ENCODE peak calls at places on chromosomes 11 and 22, in six cellular contexts. D is prostate gland, C is heart left ventricle, T is A549, K is vagina, G is H1. Y is an unnamed sample. For H3K9me3, the result is how much of the 10 kb centered on the place peaks cover.

GRCh38 chr11:92886243-92886905 is 83.1 kb upstream of the MTNR1B start:
- DNase-seq in D (peak), C (no peak), T (peak), K (no peak), G (no peak), Y (no peak)

GRCh38 chr11:106457727-106458126 is 380.3 kb downstream of the AASDHPPT start:
- DNase-seq in D (no peak), C (no peak), T (peak), K (no peak), G (no peak), Y (no peak)

GRCh38 chr11:3164540-3165151 is 464 bp downstream of the OSBPL5 start:
- DNase-seq in D (no peak), C (peak), T (no peak), K (no peak), G (no peak), Y (no peak)

GRCh38 chr11:107591098-107591445 is at the start of gene ELMOD1:
- DNase-seq in D (no peak), C (peak), T (peak), K (no peak), G (no peak), Y (no peak)

GRCh38 chr11:59918987-59919589 is 19.1 kb upstream of the OOSP1 start:
- DNase-seq in D (no peak), C (no peak), T (peak), K (no peak), G (no peak), Y (no peak)

GRCh38 chr11:47923667-47924066 is 56.7 kb upstream of the PTPRJ start:
- DNase-seq in D (peak), C (peak), T (no peak), K (no peak), G (no peak), Y (no peak)

GRCh38 chr22:26447594-26448329 is 18.7 kb downstream of the ASPHD2 start:
- DNase-seq in D (no peak), C (no peak), T (no peak), K (no peak), G (no peak), Y (no peak)

GRCh38 chr22:17375914-17376614 is 6.8 kb downstream of the CECR2 start:
- DNase-seq in D (no peak), C (no peak), T (no peak), K (no peak), G (no peak), Y (no peak)

GRCh38 chr11:45106006-45106405 is 40.4 kb upstream of the PRDM11 start:
- DNase-seq in D (no peak), C (no peak), T (no peak), K (no peak), G (no peak), Y (no peak)

GRCh38 chr11:75968021-75968685 is 153.1 kb downstream of the UVRAG start:
- DNase-seq in D (no peak), C (no peak), T (no peak), K (no peak), G (no peak), Y (no peak)

GRCh38 chr11:94728541-94728940 is 39.6 kb upstream of the AMOTL1 start:
- DNase-seq in D (no peak), C (no peak), T (no peak), K (no peak), G (no peak), Y (no peak)

GRCh38 chr22:32389685-32390084 is 22.4 kb downstream of the RTCB start:
- DNase-seq in D (no peak), C (no peak), T (peak), K (no peak), G (no peak), Y (no peak)

GRCh38 chr11:58731819-58732218 is at the start of gene GLYAT:
- DNase-seq in D (no peak), C (no peak), T (no peak), K (no peak), G (no peak), Y (no peak)

GRCh38 chr11:330694-331314 is 10.1 kb upstream of the IFITM3 start:
- DNase-seq in D (no peak), C (no peak), T (no peak), K (no peak), G (no peak), Y (no peak)

GRCh38 chr11:26558191-26558590 is 13.9 kb downstream of the MUC15 start:
- DNase-seq in D (no peak), C (no peak), T (no peak), K (no peak), G (no peak), Y (no peak)

GRCh38 chr22:43901976-43902643 is 10.3 kb upstream of the PNPLA5 start:
- DNase-seq in D (no peak), C (no peak), T (peak), K (no peak), G (no peak), Y (no peak)

GRCh38 chr11:15826826-15827225 is 529.5 kb downstream of the SOX6 start:
- DNase-seq in D (no peak), C (peak), T (peak), K (no peak), G (peak), Y (no peak)

GRCh38 chr22:19748139-19748538 is 12.4 kb upstream of the TBX1 start:
- DNase-seq in D (no peak), C (no peak), T (no peak), K (no peak), G (no peak), Y (no peak)

GRCh38 chr11:110317516-110317932 is 21.1 kb upstream of the RDX start:
- DNase-seq in D (no peak), C (no peak), T (no peak), K (no peak), G (no peak), Y (no peak)

GRCh38 chr11:103898065-103898464 is 138.4 kb upstream of the DDI1 start:
- DNase-seq in D (no peak), C (no peak), T (no peak), K (no peak), G (no peak), Y (no peak)

GRCh38 chr11:64000026-64000739 is 13.9 kb downstream of the OTUB1 start:
- DNase-seq in D (peak), C (peak), T (no peak), K (no peak), G (no peak), Y (no peak)

GRCh38 chr11:61406067-61406466 is 13.7 kb downstream of the TMEM216 start:
- DNase-seq in D (no peak), C (no peak), T (no peak), K (no peak), G (no peak), Y (no peak)

GRCh38 chr11:118059231-118059940 is 17.5 kb upstream of the TMPRSS4 start:
- DNase-seq in D (no peak), C (no peak), T (no peak), K (no peak), G (no peak), Y (no peak)

GRCh38 chr11:133900176-133901105 is 55.1 kb upstream of the SPATA19 start:
- DNase-seq in D (no peak), C (no peak), T (no peak), K (no peak), G (no peak), Y (no peak)

GRCh38 chr11:6505577-6506240 is 8.6 kb downstream of the DNHD1 start:
- DNase-seq in D (peak), C (no peak), T (peak), K (no peak), G (no peak), Y (no peak)

GRCh38 chr22:43847376-43848289 is 14.7 kb downstream of the SULT4A1 start:
- DNase-seq in D (no peak), C (no peak), T (no peak), K (no peak), G (no peak), Y (no peak)

GRCh38 chr11:88950975-88951374 is 114.8 kb downstream of the GRM5 start:
- DNase-seq in D (no peak), C (no peak), T (no peak), K (no peak), G (no peak), Y (no peak)

GRCh38 chr22:42763965-42764480 is 43.4 kb upstream of the A4GALT start:
- DNase-seq in D (no peak), C (no peak), T (no peak), K (no peak), G (no peak), Y (no peak)

GRCh38 chr22:34055525-34056200 is 135.4 kb upstream of the LARGE1 start:
- DNase-seq in D (no peak), C (no peak), T (peak), K (no peak), G (peak), Y (no peak)

GRCh38 chr11:92048415-92048814 is 176.2 kb upstream of the FAT3 start:
- DNase-seq in D (no peak), C (no peak), T (peak), K (no peak), G (no peak), Y (no peak)

GRCh38 chr22:40533712-40534378 is 102.7 kb downstream of the MRTFA start:
- DNase-seq in D (no peak), C (no peak), T (peak), K (no peak), G (no peak), Y (no peak)

GRCh38 chr11:57311109-57311936 is 13.4 kb downstream of the TNKS1BP1 start:
- DNase-seq in D (peak), C (peak), T (peak), K (no peak), G (peak), Y (peak)
- TF ChIP-seq POLR2A in D (peak), C (peak), T (peak), K (no peak), G (peak), Y (peak)

GRCh38 chr11:62592216-62592815 is 993 bp upstream of the TUT1 start:
- DNase-seq in D (no peak), C (no peak), T (no peak), K (no peak), G (no peak), Y (no peak)

GRCh38 chr11:62593434-62594044 is 2.2 kb upstream of the TUT1 start:
- DNase-seq in D (peak), C (peak), T (peak), K (no peak), G (no peak), Y (no peak)

GRCh38 chr11:62591448-62592215 is at the start of gene TUT1:
- DNase-seq in D (peak), C (peak), T (peak), K (no peak), G (peak), Y (peak)

GRCh38 chr11:62592989-62593421 is 1.7 kb upstream of the TUT1 start:
- DNase-seq in D (no peak), C (no peak), T (no peak), K (no peak), G (no peak), Y (no peak)

DNA sequence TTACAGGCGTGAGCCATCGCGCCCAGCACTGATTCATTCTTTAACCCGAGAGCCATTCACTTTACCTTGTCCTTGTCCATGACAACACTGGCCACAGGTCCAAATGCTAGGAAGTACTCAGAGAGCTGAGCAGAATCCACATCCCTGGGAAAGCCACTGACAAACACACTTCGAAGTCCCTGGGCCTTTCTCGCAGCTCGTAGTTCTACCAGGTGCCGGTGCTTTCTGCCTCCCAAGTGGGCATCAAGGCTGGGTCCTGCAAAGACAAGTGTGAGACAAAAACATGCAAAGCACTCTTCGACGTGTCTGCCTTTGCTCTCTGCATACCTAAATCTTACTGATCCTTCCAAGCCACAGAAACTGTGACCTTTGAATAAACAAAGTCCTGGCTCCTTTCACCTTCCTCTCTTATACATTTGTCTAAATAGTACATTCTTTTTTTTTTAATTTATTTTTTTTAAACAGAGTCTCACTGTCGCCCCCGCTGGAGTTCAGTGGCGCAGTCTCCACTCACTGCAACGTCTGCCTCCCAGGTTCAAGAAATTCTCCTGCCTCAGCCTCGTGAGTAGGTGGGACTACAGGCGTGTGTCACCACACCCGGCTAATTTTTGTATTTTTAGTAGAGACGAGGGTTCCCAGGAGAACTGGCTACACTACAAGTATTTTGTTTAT is 2.2 kb downstream of the TUT1 start:
- DNase-seq in D (no peak), C (no peak), T (no peak), K (no peak), G (no peak), Y (no peak)
- TF ChIP-seq CTCF in D (no peak), C (no peak), T (peak), K (no peak), G (peak), Y (no peak)

DNA sequence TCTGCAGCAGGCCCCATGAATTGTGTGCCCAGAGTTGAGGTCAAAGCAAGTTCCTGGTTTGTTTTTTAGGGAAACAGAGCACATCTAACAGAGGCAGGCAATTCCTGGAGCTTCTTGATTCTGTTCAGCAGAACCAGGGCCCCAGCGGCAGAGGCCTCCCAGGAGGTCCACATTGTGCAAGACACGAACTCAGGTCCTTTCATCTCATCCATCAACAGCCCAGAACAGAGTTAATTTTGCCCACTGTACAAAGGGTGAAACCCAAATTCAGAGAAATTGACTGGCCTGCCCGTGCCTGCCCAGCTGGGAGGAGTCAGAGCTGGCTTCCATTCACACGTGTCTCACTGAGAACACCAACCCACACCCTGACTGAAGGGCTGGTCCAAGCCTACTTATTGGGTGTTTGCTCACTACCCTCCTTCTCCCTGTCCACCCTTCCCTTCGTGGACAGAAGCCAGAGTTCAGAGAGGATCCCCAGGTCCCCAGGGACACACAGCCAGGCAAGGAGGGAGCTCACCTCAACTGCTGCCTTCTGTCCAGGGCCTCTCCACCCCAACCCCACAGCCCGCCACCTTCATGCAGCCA is 607.1 kb downstream of the TBC1D22A start:
- DNase-seq in D (no peak), C (no peak), T (no peak), K (no peak), G (no peak), Y (no peak)
- H3K9me3 ChIP-seq in D (under half), C (under half), T (under half), K (under half), G (half or more), Y (under half)

DNA sequence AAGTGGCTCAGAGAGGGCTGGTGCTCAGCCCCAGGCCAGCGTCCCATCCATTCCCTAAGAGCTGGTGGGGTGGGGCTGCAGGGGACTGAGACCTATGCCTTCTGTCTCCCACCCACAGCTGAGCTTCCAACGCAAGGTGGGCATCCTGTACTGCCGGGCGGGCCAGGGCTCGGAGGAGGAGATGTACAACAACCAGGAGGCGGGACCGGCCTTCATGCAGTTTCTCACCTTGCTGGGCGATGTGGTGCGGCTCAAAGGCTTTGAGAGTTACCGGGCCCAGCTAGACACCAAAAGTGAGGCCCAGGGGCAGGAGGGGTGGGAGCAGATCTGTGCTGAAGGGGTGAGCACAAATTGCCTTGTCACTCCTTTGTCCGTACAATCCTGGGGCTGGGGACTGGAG is 6.9 kb downstream of the SIPA1 start:
- DNase-seq in D (no peak), C (no peak), T (no peak), K (no peak), G (no peak), Y (no peak)
- TF ChIP-seq POLR2A in D (no peak), C (no peak), T (no peak), K (no peak), G (no peak), Y (no peak)

DNA sequence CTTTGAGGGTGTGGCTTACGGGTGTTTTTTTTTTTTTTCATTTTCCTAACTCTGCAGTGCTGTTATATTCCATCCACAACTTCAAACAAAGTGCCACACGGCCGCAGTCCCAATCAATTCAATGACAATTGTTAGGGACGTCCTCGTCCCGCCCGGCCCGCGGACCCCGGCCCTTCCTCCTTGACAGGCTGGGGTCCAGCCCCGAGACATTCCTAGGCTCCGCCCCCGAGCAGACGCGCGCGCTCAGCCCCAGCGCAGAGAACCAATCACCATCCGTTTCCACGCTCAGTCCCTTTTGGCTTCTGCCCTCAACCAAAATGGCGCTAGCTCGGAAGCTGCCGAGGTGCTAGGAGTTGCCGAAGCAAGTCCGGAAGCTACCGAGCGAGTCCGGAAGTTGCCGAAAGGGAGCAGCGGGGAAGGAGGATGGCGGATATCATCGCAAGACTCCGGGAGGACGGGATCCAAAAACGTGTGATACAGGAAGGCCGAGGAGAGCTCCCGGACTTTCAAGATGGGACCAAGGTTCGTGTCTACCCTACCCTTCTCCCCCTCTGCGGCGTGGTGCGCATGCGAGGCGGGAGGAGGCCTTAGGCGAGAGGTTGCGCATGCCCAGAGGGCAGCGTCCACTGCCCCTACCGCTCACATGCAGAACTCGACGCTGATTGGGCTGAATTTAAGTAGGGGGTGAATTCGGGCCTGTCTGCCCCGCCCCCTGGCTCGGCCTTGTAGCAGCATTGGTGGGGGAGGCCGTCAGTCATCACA is at the start of gene AIP:
- DNase-seq in D (peak), C (peak), T (peak), K (no peak), G (peak), Y (peak)
- TF ChIP-seq CTCF in D (no peak), C (no peak), T (no peak), K (no peak), G (no peak), Y (peak)

GRCh38 chr11:55401011-55401410 is 33.2 kb downstream of the OR4A15 start:
- DNase-seq in D (no peak), C (no peak), T (no peak), K (no peak), G (no peak), Y (no peak)
- H3K9me3 ChIP-seq in D (under half), C (under half), T (under half), K (under half), G (under half), Y (under half)